ENCODE peak calls at places on chromosomes 7 and 10, in five cellular contexts. One of them, this sample, is unnamed.

GRCh38 chr10:91424016-91424415 is 13.9 kb downstream of the HECTD2 start:
- DNase-seq in HFF-Myc: no peak
- DNase-seq in nephron progenitor cell: no peak
- DNase-seq in Calu3: no peak
- DNase-seq in neural progenitor cell: no peak
- DNase-seq in this sample: no peak

GRCh38 chr10:113015201-113015600 is 65.2 kb downstream of the TCF7L2 start:
- DNase-seq in neural progenitor cell: no peak
- DNase-seq in HFF-Myc: no peak
- DNase-seq in Calu3: no peak
- DNase-seq in nephron progenitor cell: no peak
- DNase-seq in this sample: no peak

GRCh38 chr10:102400598-102401321 is 5.3 kb downstream of the NFKB2 start:
- DNase-seq in nephron progenitor cell: no peak
- DNase-seq in neural progenitor cell: no peak
- DNase-seq in Calu3: no peak
- DNase-seq in HFF-Myc: no peak
- DNase-seq in this sample: no peak

GRCh38 chr10:123537188-123537961 is 128.8 kb upstream of the GPR26 start:
- DNase-seq in nephron progenitor cell: no peak
- DNase-seq in Calu3: no peak
- DNase-seq in HFF-Myc: no peak
- DNase-seq in neural progenitor cell: no peak
- DNase-seq in this sample: no peak

GRCh38 chr10:8044908-8045727 is 9.4 kb upstream of the GATA3 start:
- DNase-seq in neural progenitor cell: peak
- DNase-seq in nephron progenitor cell: peak
- DNase-seq in HFF-Myc: no peak
- DNase-seq in Calu3: no peak
- DNase-seq in this sample: no peak

GRCh38 chr10:21995557-21995956 is 8.0 kb downstream of the DNAJC1 start:
- DNase-seq in nephron progenitor cell: no peak
- DNase-seq in neural progenitor cell: no peak
- DNase-seq in HFF-Myc: no peak
- DNase-seq in Calu3: no peak
- DNase-seq in this sample: no peak

GRCh38 chr10:44576715-44577191 is 191.9 kb upstream of the CXCL12 start:
- DNase-seq in neural progenitor cell: no peak
- DNase-seq in HFF-Myc: no peak
- DNase-seq in nephron progenitor cell: no peak
- DNase-seq in Calu3: no peak
- DNase-seq in this sample: no peak

GRCh38 chr7:155928583-155929145 is 116.4 kb upstream of the SHH start:
- DNase-seq in neural progenitor cell: no peak
- DNase-seq in Calu3: no peak
- DNase-seq in HFF-Myc: no peak
- DNase-seq in nephron progenitor cell: no peak
- DNase-seq in this sample: no peak

GRCh38 chr10:120221873-120222485 is 235.0 kb upstream of the PLPP4 start:
- DNase-seq in HFF-Myc: peak
- DNase-seq in Calu3: peak
- DNase-seq in nephron progenitor cell: peak
- DNase-seq in neural progenitor cell: peak
- DNase-seq in this sample: peak

GRCh38 chr7:112414855-112415490 is 35.3 kb upstream of the IFRD1 start:
- DNase-seq in neural progenitor cell: peak
- DNase-seq in HFF-Myc: no peak
- DNase-seq in nephron progenitor cell: no peak
- DNase-seq in Calu3: no peak
- DNase-seq in this sample: peak

DNA sequence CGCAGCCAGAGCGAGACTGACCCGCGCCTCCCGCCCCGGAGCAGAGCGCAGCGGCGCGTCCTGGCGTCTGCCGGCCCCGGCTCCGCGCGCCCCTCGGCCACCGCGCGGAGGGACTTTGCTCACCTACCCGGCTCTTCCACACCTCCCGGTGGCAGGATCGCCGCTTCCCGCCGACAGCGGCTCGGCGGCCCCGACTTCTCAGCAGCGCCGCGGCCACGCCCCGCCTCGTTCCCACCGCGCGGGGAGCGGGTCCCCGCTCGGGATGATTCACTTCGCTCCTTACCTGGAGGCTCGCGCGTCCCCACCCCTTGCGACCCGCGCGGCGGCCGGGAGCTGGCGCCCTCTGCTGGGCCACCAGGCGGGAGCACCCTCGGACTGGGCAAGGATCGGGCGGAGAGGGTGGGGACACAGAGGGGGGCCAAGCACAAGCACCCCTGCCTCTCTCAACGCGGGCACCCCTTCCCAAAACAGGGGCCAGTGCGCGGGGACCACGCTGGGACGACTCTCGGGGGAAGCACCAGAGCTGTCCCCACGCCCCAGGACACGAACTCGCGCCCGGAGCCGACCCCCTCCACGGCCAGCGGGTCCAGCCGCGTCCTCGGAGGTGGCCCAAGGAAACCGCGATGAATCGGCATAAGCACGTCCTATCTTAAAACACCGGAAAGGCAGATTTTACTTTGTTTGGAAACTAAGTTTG is 101.0 kb upstream of the SVIL start:
- DNase-seq in nephron progenitor cell: peak
- DNase-seq in neural progenitor cell: peak
- DNase-seq in Calu3: peak
- DNase-seq in HFF-Myc: no peak
- DNase-seq in this sample: peak
- TF ChIP-seq CTCF in nephron progenitor cell: peak
- TF ChIP-seq CTCF in neural progenitor cell: peak
- TF ChIP-seq CTCF in Calu3: peak
- TF ChIP-seq CTCF in HFF-Myc: peak
- TF ChIP-seq CTCF in this sample: peak

GRCh38 chr7:33888206-33888605 is 17.1 kb upstream of the BMPER start:
- DNase-seq in neural progenitor cell: no peak
- DNase-seq in HFF-Myc: no peak
- DNase-seq in nephron progenitor cell: peak
- DNase-seq in Calu3: no peak
- DNase-seq in this sample: no peak

GRCh38 chr7:33883566-33883965 is 21.8 kb upstream of the BMPER start:
- DNase-seq in HFF-Myc: no peak
- DNase-seq in nephron progenitor cell: no peak
- DNase-seq in neural progenitor cell: no peak
- DNase-seq in Calu3: no peak
- DNase-seq in this sample: no peak

GRCh38 chr7:33885290-33886005 is 19.9 kb upstream of the BMPER start:
- DNase-seq in neural progenitor cell: no peak
- DNase-seq in nephron progenitor cell: no peak
- DNase-seq in Calu3: no peak
- DNase-seq in HFF-Myc: no peak
- DNase-seq in this sample: no peak

GRCh38 chr7:33887576-33887975 is 17.8 kb upstream of the BMPER start:
- DNase-seq in Calu3: no peak
- DNase-seq in nephron progenitor cell: no peak
- DNase-seq in HFF-Myc: no peak
- DNase-seq in neural progenitor cell: no peak
- DNase-seq in this sample: no peak

DNA sequence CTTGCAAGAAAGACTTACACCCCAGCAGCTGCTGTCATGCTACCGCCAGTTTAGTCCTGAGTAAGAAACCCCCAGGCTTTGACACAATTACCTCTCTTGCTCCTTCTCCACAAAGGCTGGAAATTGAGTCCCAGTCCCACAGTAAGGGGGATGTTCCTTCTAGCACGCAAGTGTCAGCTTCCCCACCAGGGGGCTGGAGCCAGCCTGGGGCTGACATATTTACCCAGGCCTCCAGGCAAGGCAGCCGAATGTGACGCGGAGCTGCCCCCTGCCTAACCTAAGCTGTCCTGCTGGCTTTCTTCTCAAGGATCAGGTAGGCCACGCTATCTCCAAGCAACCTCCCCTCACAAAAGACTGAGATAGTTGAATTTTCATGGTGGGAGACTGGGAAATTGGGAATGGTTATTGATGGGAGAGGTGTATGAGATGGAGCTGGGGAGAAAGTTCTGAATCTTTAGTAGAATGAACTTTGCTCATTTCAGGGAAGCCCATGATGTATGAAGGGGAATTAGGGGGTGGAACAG is 19.2 kb upstream of the BMPER start:
- DNase-seq in neural progenitor cell: peak
- DNase-seq in Calu3: peak
- DNase-seq in HFF-Myc: no peak
- DNase-seq in nephron progenitor cell: peak
- DNase-seq in this sample: no peak
- TF ChIP-seq CTCF in neural progenitor cell: peak
- TF ChIP-seq CTCF in Calu3: no peak
- TF ChIP-seq CTCF in HFF-Myc: peak
- TF ChIP-seq CTCF in nephron progenitor cell: peak
- TF ChIP-seq CTCF in this sample: no peak

GRCh38 chr7:76166404-76167255 is 35.1 kb upstream of the SRRM3 start:
- DNase-seq in neural progenitor cell: peak
- DNase-seq in HFF-Myc: peak
- DNase-seq in nephron progenitor cell: peak
- DNase-seq in Calu3: peak
- DNase-seq in this sample: peak
- TF ChIP-seq CTCF in neural progenitor cell: peak
- TF ChIP-seq CTCF in HFF-Myc: peak
- TF ChIP-seq CTCF in nephron progenitor cell: no peak
- TF ChIP-seq CTCF in Calu3: no peak
- TF ChIP-seq CTCF in this sample: no peak

GRCh38 chr10:70233109-70233938 is at the start of gene PPA1:
- DNase-seq in nephron progenitor cell: peak
- DNase-seq in Calu3: peak
- DNase-seq in neural progenitor cell: peak
- DNase-seq in HFF-Myc: peak
- DNase-seq in this sample: peak
- TF ChIP-seq CTCF in nephron progenitor cell: no peak
- TF ChIP-seq CTCF in Calu3: no peak
- TF ChIP-seq CTCF in neural progenitor cell: peak
- TF ChIP-seq CTCF in HFF-Myc: peak
- TF ChIP-seq CTCF in this sample: no peak

DNA sequence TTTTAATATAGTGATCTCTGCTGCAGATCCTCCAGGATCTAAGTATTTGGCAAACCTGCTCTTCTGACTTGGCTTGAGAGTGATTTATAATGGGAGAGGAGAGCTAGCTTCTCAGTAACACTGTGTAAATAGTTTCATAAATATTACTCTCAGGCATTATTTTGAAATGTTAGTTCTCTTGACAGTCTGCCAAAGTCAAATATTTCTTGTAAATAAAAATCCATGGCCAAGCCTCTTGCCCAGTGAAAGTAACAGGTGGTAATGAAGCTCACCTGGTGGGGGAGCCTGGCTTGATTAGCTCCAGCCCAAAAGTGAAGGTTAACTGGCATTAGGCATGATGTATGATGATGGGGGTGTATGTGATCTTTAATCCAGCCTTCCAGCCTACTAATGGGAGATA is 1055.9 kb downstream of the KCNMA1 start:
- DNase-seq in HFF-Myc: no peak
- DNase-seq in neural progenitor cell: no peak
- DNase-seq in nephron progenitor cell: no peak
- DNase-seq in Calu3: no peak
- DNase-seq in this sample: no peak
- TF ChIP-seq CTCF in HFF-Myc: no peak
- TF ChIP-seq CTCF in neural progenitor cell: no peak
- TF ChIP-seq CTCF in nephron progenitor cell: no peak
- TF ChIP-seq CTCF in Calu3: no peak
- TF ChIP-seq CTCF in this sample: no peak